ENCODE peak calls at places on chromosomes 13 and 19, in five cellular contexts. S is mesendoderm, Q is IMR-90, W is mesenchymal stem cell, X is neuronal stem cell. O is an unnamed sample.

GRCh38 chr13:112783135-112783945 is 93.5 kb downstream of the ATP11A start:
- DNase-seq in S (no peak), Q (peak; percentile 90), W (peak; percentile 40), X (no peak), O (no peak)

GRCh38 chr13:85148009-85148408 is 651.2 kb downstream of the SLITRK6 start:
- DNase-seq in S (peak; percentile 17), Q (no peak), W (no peak), X (peak; percentile 64), O (no peak)

GRCh38 chr13:29418026-29418425 is 177.5 kb downstream of the SLC7A1 start:
- DNase-seq in S (no peak), Q (no peak), W (no peak), X (no peak), O (no peak)

GRCh38 chr13:29925457-29925856 is 75.0 kb upstream of the UBL3 start:
- DNase-seq in S (no peak), Q (peak; percentile 78), W (peak; percentile 79), X (no peak), O (peak; percentile 46)

GRCh38 chr13:48431987-48432615 is 19.2 kb upstream of the LPAR6 start:
- DNase-seq in S (no peak), Q (no peak), W (peak; percentile 28), X (no peak), O (no peak)

GRCh38 chr19:45276284-45276687 is 25.2 kb downstream of the MARK4 start:
- DNase-seq in S (no peak), Q (peak; percentile 29), W (no peak), X (no peak), O (no peak)

GRCh38 chr19:1651061-1651547 is 1.3 kb downstream of the TCF3 start:
- DNase-seq in S (peak; percentile 58), Q (peak; percentile 16), W (peak; percentile 52), X (peak; percentile 49), O (no peak)

GRCh38 chr13:95153647-95154405 is 147.4 kb downstream of the ABCC4 start:
- DNase-seq in S (no peak), Q (peak; percentile 21), W (peak; percentile 47), X (no peak), O (no peak)

DNA sequence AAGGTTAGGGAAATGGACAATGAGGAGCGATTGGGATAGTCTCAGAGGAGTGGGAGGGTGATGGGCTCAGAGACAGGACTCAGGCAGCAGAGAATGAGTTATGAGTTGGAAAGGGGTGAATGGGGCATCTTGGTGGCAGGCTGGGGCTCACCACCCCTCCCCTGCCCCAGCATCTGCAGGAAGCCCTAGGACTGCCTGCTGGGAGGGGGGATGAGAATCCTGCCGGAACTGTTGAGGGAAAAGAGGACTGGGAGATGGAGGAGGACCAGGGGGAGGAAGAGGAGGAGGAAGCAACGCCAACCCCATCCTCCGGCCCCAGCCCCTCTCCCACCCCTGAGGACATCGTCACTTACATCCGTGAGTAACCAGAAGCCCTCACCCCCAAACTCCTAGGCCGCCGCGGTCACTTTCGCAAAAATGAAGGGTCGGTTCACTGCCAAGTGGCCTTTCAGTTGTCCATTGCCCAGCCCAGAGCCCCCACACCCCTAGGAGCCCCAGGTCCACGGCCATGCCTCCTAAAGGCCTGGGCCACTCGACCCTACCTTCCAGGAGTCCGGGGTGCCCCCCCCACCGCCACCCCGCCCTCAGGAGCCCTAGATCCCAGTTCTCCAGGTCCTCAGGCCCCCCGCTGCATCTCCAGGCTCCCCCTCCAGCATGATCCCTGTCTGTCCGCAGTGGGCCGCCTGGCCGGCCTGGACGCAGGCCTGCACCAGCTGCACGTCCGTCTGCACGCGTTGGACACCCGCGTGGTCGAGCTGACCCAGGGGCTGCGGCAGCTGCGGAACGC is 764 bp downstream of the CLEC11A start:
- DNase-seq in S (no peak), Q (no peak), W (no peak), X (no peak), O (no peak)
- H2BK120ac ChIP-seq in S (no peak overlapping the region), Q (no peak overlapping the region), W (no peak overlapping the region), X (peak overlapping the region; percentile 43), O (no peak overlapping the region)

GRCh38 chr19:12705654-12706331 is 9.4 kb upstream of the FBXW9 start:
- DNase-seq in S (no peak), Q (no peak), W (no peak), X (no peak), O (no peak)

GRCh38 chr19:12705169-12705568 is 8.7 kb upstream of the FBXW9 start:
- DNase-seq in S (no peak), Q (no peak), W (no peak), X (no peak), O (no peak)

GRCh38 chr19:12698138-12698537 is 1.7 kb upstream of the FBXW9 start:
- DNase-seq in S (no peak), Q (no peak), W (no peak), X (no peak), O (no peak)

GRCh38 chr19:12703056-12703455 is 6.6 kb upstream of the FBXW9 start:
- DNase-seq in S (peak; percentile 97), Q (peak; percentile 43), W (peak; percentile 55), X (peak; percentile 85), O (no peak)

DNA sequence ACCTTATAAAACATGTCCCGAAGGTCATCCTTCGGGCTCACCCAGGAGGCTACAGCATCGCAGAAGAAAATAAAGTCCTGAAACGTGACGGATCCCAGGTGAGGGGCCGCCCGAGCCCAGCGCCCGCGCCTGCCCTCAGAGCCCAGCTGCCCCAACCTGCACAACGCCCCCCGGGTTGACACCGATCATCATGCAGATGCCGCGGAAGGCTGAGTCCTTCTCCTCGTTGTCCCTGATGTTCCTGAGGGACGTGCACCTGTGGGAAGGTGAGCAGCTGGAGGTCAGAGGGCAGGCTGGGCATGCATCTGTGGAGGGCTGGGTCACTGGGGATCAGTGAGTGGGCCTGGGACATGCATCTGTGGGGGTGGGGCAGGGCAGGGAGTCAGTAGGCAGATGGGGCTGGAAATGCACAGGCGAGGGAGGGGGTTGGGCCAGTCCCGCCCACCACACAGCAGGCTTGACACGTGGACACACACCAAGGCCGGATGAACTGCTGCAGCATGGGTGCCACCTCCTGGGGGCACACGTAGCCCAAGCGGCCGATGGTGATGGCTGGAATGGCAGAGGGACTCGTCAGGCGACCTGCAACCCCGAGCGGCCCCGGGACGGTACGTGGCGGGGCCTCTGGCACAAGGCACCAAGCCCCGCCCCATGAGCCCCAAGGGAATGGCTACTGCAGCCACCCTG is 5.3 kb upstream of the FBXW9 start:
- DNase-seq in S (no peak), Q (no peak), W (no peak), X (no peak), O (no peak)
- H3K36me3 ChIP-seq in S (peaks cover 26% of the 10 kb centered on the region), Q (peaks cover 72% of the 10 kb centered on the region), W (peaks cover 89% of the 10 kb centered on the region), X (peaks cover 86% of the 10 kb centered on the region), O (peaks cover 72% of the 10 kb centered on the region)

GRCh38 chr19:53867225-53868090 is at the start of gene MYADM:
- DNase-seq in S (peak; percentile 100), Q (peak; percentile 97), W (peak; percentile 100), X (peak; percentile 100), O (peak; percentile 99)

GRCh38 chr19:53865523-53865917 is 2.2 kb upstream of the MYADM start:
- DNase-seq in S (no peak), Q (no peak), W (peak; percentile 18), X (no peak), O (no peak)

GRCh38 chr19:53868091-53868891 is 608 bp downstream of the MYADM start:
- DNase-seq in S (peak; percentile 88), Q (peak; percentile 42), W (peak; percentile 76), X (no peak), O (peak; percentile 58)

GRCh38 chr19:53864308-53864836 is 3.3 kb upstream of the MYADM start:
- DNase-seq in S (no peak), Q (no peak), W (no peak), X (no peak), O (no peak)

DNA sequence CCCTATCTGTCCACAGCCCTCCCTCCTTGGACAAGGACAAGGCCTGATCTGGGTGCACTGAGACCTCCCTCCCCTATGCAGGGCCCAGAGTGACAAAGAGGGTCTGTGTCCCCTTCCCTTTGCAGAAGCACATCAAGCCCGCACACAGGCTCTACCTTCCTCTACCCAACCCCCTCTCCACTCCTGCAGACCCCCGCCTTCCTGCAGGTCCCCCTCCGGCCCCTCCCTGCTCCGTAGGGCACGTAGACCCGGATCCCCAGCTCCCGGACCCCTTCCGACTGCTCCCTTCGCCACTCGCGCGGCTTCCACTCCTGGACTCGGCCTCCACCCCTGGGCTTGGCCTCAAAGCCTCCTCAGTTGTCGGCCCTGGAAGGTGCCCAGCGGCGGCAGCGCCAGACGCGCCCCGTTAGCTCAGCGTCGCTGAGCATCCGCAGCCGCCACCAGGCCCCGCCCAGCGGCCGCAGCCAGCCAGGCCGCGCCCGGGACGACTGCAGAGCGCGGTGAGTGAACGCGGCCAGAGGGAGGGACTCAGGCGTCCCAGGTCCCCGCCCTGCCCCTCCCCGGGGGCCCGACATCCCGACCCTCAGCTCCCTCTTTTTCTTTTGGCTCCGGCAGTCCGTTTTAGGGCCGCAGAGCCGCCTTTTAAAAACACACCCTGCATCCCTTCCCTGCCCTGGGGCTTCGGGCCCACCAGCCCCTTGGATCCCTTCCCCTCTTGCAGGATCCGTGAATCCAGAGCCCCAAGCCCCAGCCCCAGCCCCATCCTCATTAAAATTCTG is 1.6 kb upstream of the MYADM start:
- DNase-seq in S (peak; percentile 86), Q (peak; percentile 39), W (peak; percentile 79), X (peak; percentile 79), O (peak; percentile 85)
- H2BK120ac ChIP-seq in S (peak overlapping the region; percentile 39), Q (peak overlapping the region; percentile 62), W (peak overlapping the region; percentile 84), X (peak overlapping the region; percentile 65), O (peak overlapping the region; percentile 80)

DNA sequence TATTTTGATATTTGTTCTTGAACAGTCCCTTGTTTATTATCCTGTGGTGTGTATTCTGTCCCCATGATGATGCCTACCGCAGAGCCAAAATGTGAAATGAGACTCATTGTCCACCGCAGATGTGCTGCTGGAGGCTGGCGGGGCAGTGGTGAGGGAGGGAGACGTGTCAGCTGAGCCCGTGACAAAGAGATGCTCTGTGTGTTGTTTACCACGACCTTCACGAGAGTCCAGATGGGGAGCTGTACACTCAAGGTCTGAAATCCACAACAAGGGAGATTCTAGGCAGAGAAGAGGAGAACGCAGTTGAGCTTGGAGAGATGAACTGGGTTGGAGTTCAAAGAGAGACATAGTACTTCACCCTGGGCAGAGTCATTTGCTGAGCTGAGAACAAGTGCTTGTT is 20.8 kb upstream of the AMER2 start:
- DNase-seq in S (no peak), Q (no peak), W (no peak), X (no peak), O (no peak)
- H3K36me3 ChIP-seq in S (no peaks in the 10 kb centered on the region), Q (no peaks in the 10 kb centered on the region), W (no peaks in the 10 kb centered on the region), X (no peaks in the 10 kb centered on the region), O (no peaks in the 10 kb centered on the region)

GRCh38 chr13:37027639-37028038 is 27.1 kb downstream of the EXOSC8 start:
- DNase-seq in S (no peak), Q (no peak), W (no peak), X (no peak), O (no peak)
- H2BK120ac ChIP-seq in S (no peak overlapping the region), Q (no peak overlapping the region), W (no peak overlapping the region), X (no peak overlapping the region), O (no peak overlapping the region)

GRCh38 chr13:41259875-41260501 is 3.4 kb downstream of the MTRF1 start:
- DNase-seq in S (no peak), Q (no peak), W (no peak), X (no peak), O (no peak)
- H3K36me3 ChIP-seq in S (no peaks in the 10 kb centered on the region), Q (peaks cover 10% of the 10 kb centered on the region), W (peaks cover 3% of the 10 kb centered on the region), X (peaks cover 65% of the 10 kb centered on the region), O (peaks cover 4% of the 10 kb centered on the region)

GRCh38 chr19:40603071-40603718 is 2.0 kb downstream of the LTBP4 start:
- DNase-seq in S (peak; percentile 91), Q (peak; percentile 59), W (peak; percentile 88), X (no peak), O (peak; percentile 71)
- H2BK120ac ChIP-seq in S (no peak overlapping the region), Q (peak overlapping the region; percentile 78), W (peak overlapping the region; percentile 65), X (no peak overlapping the region), O (no peak overlapping the region)

GRCh38 chr19:6216236-6216995 is 63.4 kb downstream of the MLLT1 start:
- DNase-seq in S (no peak), Q (no peak), W (no peak), X (no peak), O (no peak)
- H3K36me3 ChIP-seq in S (no peaks in the 10 kb centered on the region), Q (peaks cover 23% of the 10 kb centered on the region), W (peaks cover 96% of the 10 kb centered on the region), X (peaks cover 68% of the 10 kb centered on the region), O (peaks cover 54% of the 10 kb centered on the region)

GRCh38 chr19:14117668-14118164 is at the start of gene PRKACA:
- DNase-seq in S (peak; percentile 99), Q (peak; percentile 98), W (peak; percentile 99), X (peak; percentile 99), O (peak; percentile 99)
- H2BK120ac ChIP-seq in S (no peak within 1 kb of the TSS), Q (peak within 1 kb of the TSS; percentile 63), W (no peak within 1 kb of the TSS), X (peak within 1 kb of the TSS; percentile 39), O (no peak within 1 kb of the TSS)

O was measured in trophoblast cell.